ENCODE peak calls at places on chromosomes 3 and 15, in seven cellular contexts. S is heart left ventricle, A is activated T-cell treated with anti-CD3 and anti-CD28 coated beads for 24 hours, I is putamen, T is iris pigment epithelial cell, G is skeletal muscle cell, Z is iPS-NIHi11. Y is an unnamed sample.

GRCh38 chr15:45777781-45778180 is 143.0 kb downstream of the SQOR start:
- DNase-seq in Z (no peak), T (no peak), I (no peak), G (no peak), S (no peak), A (no peak), Y (no peak)

GRCh38 chr3:148730676-148731075 is 33.0 kb downstream of the AGTR1 start:
- DNase-seq in I (no peak), T (no peak), G (no peak), A (no peak), Z (no peak), S (no peak), Y (no peak)

GRCh38 chr15:58511588-58511987 is 79.8 kb downstream of the LIPC start:
- DNase-seq in I (no peak), S (no peak), G (no peak), A (no peak), Z (no peak), T (no peak), Y (no peak)

GRCh38 chr3:4712109-4712508 is 219.0 kb downstream of the ITPR1 start:
- DNase-seq in S (no peak), G (no peak), Z (no peak), I (peak), A (no peak), T (peak), Y (no peak)

GRCh38 chr3:194768586-194768985 is 82.9 kb downstream of the FAM43A start:
- DNase-seq in S (no peak), A (peak), I (no peak), Z (no peak), T (no peak), G (no peak), Y (no peak)

GRCh38 chr3:148400754-148401153 is 296.9 kb upstream of the AGTR1 start:
- DNase-seq in I (no peak), G (peak), S (no peak), Z (no peak), T (peak), A (no peak), Y (no peak)

GRCh38 chr3:38651153-38651789 is 1.8 kb upstream of the SCN5A start:
- DNase-seq in T (peak), Z (peak), I (peak), A (peak), S (peak), G (no peak), Y (no peak)

GRCh38 chr15:66655511-66655910 is 46.5 kb upstream of the SMAD6 start:
- DNase-seq in G (no peak), S (no peak), A (no peak), I (no peak), Z (no peak), T (no peak), Y (no peak)

GRCh38 chr3:72739521-72740466 is 108.5 kb downstream of the SHQ1 start:
- DNase-seq in G (no peak), S (no peak), I (no peak), A (no peak), Z (no peak), T (peak), Y (no peak)

GRCh38 chr15:70451861-70452653 is 311.3 kb downstream of the UACA start:
- DNase-seq in I (no peak), A (no peak), Z (peak), S (no peak), G (no peak), T (no peak), Y (no peak)

GRCh38 chr3:16064660-16065414 is 109.6 kb upstream of the GALNT15 start:
- DNase-seq in A (no peak), S (peak), Z (no peak), T (peak), I (peak), G (peak), Y (no peak)

GRCh38 chr3:158313344-158313927 is 203.5 kb downstream of the RSRC1 start:
- DNase-seq in T (peak), A (no peak), G (peak), I (peak), Z (no peak), S (no peak), Y (no peak)

GRCh38 chr3:76044601-76045600 is 259.6 kb upstream of the ZNF717 start:
- DNase-seq in T (peak), I (peak), G (no peak), S (no peak), A (no peak), Z (no peak), Y (peak)

GRCh38 chr3:140595295-140595694 is 82.6 kb upstream of the TRIM42 start:
- DNase-seq in G (peak), T (peak), Z (no peak), A (no peak), S (no peak), I (no peak), Y (no peak)

GRCh38 chr3:71704915-71705314 is 20.3 kb downstream of the EIF4E3 start:
- DNase-seq in A (no peak), I (no peak), T (no peak), S (no peak), Z (no peak), G (no peak), Y (no peak)

GRCh38 chr3:135528638-135529037 is 436.9 kb upstream of the PPP2R3A start:
- DNase-seq in Z (no peak), S (no peak), T (no peak), G (no peak), I (no peak), A (no peak), Y (no peak)

GRCh38 chr3:49722896-49723295 is 855 bp downstream of the GMPPB start:
- DNase-seq in I (no peak), G (no peak), Z (no peak), T (no peak), S (no peak), A (no peak), Y (no peak)

GRCh38 chr3:146496246-146496645 is 26.9 kb upstream of the PLSCR2 start:
- DNase-seq in T (peak), A (no peak), Z (no peak), I (no peak), S (no peak), G (no peak), Y (no peak)

GRCh38 chr3:143668924-143669790 is 179.1 kb downstream of the SLC9A9 start:
- DNase-seq in A (no peak), I (no peak), Z (no peak), T (no peak), S (no peak), G (peak), Y (no peak)

GRCh38 chr15:77986891-77987764 is 90.4 kb downstream of the TBC1D2B start:
- DNase-seq in T (no peak), A (no peak), G (no peak), Z (peak), S (no peak), I (no peak), Y (no peak)

Y was measured in retinal pigment epithelial cell.